ENCODE peak calls at places on chromosomes 5 and 9, in eight cellular contexts. I is body of pancreas, T is adrenal gland, C is spleen, X is HepG2, W is suprapubic skin, N is thyroid gland, E is IMR-90. Y is an unnamed sample.
A peak's percentile ranks its signal among the peaks of the same experiment; 100 is the strongest.

GRCh38 chr9:133122935-133123611 is 2.0 kb upstream of the RALGDS start:
- DNase-seq in N (no peak), C (no peak), E (peak; percentile 45), X (no peak), I (no peak), W (no peak), T (peak; percentile 85), Y (peak; percentile 75)

GRCh38 chr5:123916331-123917121 is 404.5 kb downstream of the CSNK1G3 start:
- DNase-seq in W (no peak), E (peak; percentile 65), C (no peak), T (no peak), X (no peak), N (no peak), I (no peak), Y (no peak)

GRCh38 chr5:71586052-71586940 is 844 bp upstream of the MCCC2 start:
- DNase-seq in W (no peak), X (peak; percentile 98), I (no peak), E (peak; percentile 11), N (no peak), T (peak; percentile 34), C (no peak), Y (no peak)

GRCh38 chr9:20996809-20997208 is 34.6 kb downstream of the HACD4 start:
- DNase-seq in C (no peak), T (no peak), W (no peak), I (no peak), N (no peak), X (no peak), E (no peak), Y (no peak)

GRCh38 chr5:85337400-85337799 is 952.7 kb upstream of the EDIL3 start:
- DNase-seq in W (no peak), I (no peak), N (no peak), X (no peak), E (no peak), T (no peak), C (no peak), Y (no peak)

GRCh38 chr9:34684145-34684544 is 6.9 kb downstream of the CCL19 start:
- DNase-seq in T (no peak), W (no peak), C (no peak), I (no peak), N (no peak), X (no peak), E (no peak), Y (no peak)

GRCh38 chr9:127032256-127032655 is 90.2 kb downstream of the ANGPTL2 start:
- DNase-seq in W (no peak), I (no peak), X (no peak), C (no peak), N (no peak), E (no peak), T (no peak), Y (no peak)

GRCh38 chr9:19102181-19102630 is 498 bp downstream of the HAUS6 start:
- DNase-seq in C (peak; percentile 92), I (peak; percentile 12), X (peak; percentile 62), E (peak; percentile 16), W (no peak), N (no peak), T (peak; percentile 52), Y (peak; percentile 72)

GRCh38 chr5:174720612-174721521 is 3.5 kb upstream of the MSX2 start:
- DNase-seq in I (no peak), T (no peak), W (no peak), N (peak; percentile 2), X (peak; percentile 2), C (no peak), E (no peak), Y (peak; percentile 34)

GRCh38 chr9:32725066-32725860 is 58.1 kb upstream of the TMEM215 start:
- DNase-seq in W (no peak), E (no peak), C (no peak), X (no peak), T (no peak), I (no peak), N (no peak), Y (no peak)

GRCh38 chr9:124805186-124805585 is 28.3 kb downstream of the OLFML2A start:
- DNase-seq in C (no peak), W (no peak), N (no peak), T (no peak), X (no peak), E (peak; percentile 29), I (no peak), Y (no peak)

GRCh38 chr5:159908201-159908940 is 7.9 kb upstream of the ADRA1B start:
- DNase-seq in W (no peak), I (no peak), T (no peak), X (no peak), N (peak; percentile 14), E (no peak), C (no peak), Y (no peak)

GRCh38 chr5:152987156-152987555 is 503.3 kb upstream of the GRIA1 start:
- DNase-seq in X (no peak), E (no peak), C (no peak), N (no peak), W (no peak), I (peak; percentile 30), T (no peak), Y (no peak)

GRCh38 chr5:168313596-168314204 is 22.3 kb downstream of the WWC1 start:
- DNase-seq in W (no peak), C (peak; percentile 28), I (no peak), T (no peak), E (no peak), X (no peak), N (no peak), Y (no peak)
- H3K4me3 ChIP-seq in W (no peak overlapping the region), C (no peak overlapping the region), I (no peak overlapping the region), T (no peak overlapping the region), E (no peak overlapping the region), X (no peak overlapping the region), N (no peak overlapping the region), Y (no peak overlapping the region)

DNA sequence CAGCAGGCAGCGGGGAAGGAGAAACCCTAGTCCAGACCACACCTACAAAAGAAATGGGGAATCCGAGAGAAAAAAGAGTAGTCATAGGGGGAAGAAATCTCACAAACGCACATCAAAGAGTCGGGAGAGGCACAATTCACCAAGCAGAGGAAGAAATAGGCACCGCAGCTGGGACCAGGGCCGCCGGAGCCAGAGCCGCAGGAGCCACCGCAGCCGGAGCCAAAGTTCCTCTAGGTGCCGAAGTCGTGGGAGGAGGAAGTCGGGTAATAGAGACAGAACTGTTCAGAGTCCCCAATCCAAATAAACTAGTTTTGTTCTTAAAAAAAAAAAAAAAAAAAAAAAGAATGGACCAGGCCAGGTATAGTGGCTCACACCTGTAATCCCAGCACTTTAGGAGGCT is 29.3 kb downstream of the REEP5 start:
- DNase-seq in T (no peak), X (no peak), N (no peak), C (no peak), I (no peak), E (no peak), W (no peak), Y (no peak)
- TF ChIP-seq POLR2A in T (no peak), X (no peak), N (no peak), C (no peak), I (no peak), E (no peak), W (no peak), Y (no peak)

GRCh38 chr5:180823938-180824629 is 21.5 kb upstream of the MGAT1 start:
- DNase-seq in W (no peak), I (no peak), T (no peak), C (no peak), X (no peak), E (no peak), N (no peak), Y (no peak)

GRCh38 chr5:180820788-180821321 is 18.2 kb upstream of the MGAT1 start:
- DNase-seq in C (no peak), T (peak; percentile 30), N (no peak), I (peak; percentile 78), W (peak; percentile 16), X (no peak), E (peak; percentile 22), Y (no peak)

GRCh38 chr5:180823346-180823745 is 20.7 kb upstream of the MGAT1 start:
- DNase-seq in C (no peak), N (peak; percentile 87), E (no peak), I (no peak), X (no peak), W (peak; percentile 57), T (peak; percentile 19), Y (no peak)

GRCh38 chr5:180818942-180819341 is 16.3 kb upstream of the MGAT1 start:
- DNase-seq in N (no peak), I (no peak), T (peak; percentile 16), E (no peak), C (no peak), X (no peak), W (no peak), Y (no peak)

DNA sequence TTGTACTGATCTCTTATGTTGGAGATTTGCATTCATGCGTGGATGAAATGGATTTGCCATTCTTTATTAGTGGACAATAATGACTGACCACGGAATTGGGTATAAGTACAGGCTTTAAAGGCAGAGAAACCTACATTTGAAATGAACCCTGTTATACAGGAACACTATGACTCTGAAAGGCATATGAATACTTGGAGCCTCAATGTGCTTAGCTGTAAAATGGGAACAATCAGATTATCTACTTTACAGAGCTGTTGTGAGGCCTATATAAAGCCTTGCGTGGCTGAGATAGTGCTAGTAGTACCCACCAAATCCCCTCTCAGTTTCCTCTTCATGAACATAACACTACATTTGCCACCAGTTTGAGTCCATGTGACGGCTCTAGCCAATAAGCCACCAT is 18.9 kb upstream of the MGAT1 start:
- DNase-seq in W (no peak), C (no peak), E (no peak), N (no peak), X (no peak), I (no peak), T (no peak), Y (no peak)
- H3K4me3 ChIP-seq in W (no peak overlapping the region), C (no peak overlapping the region), E (no peak overlapping the region), N (no peak overlapping the region), X (no peak overlapping the region), I (no peak overlapping the region), T (no peak overlapping the region), Y (no peak overlapping the region)

GRCh38 chr9:135961811-135962695 is 880 bp upstream of the UBAC1 start:
- DNase-seq in X (no peak), W (no peak), C (no peak), T (no peak), E (no peak), N (no peak), I (no peak), Y (no peak)

GRCh38 chr9:135961277-135961705 is at the start of gene UBAC1:
- DNase-seq in T (peak; percentile 96), N (peak; percentile 95), C (peak; percentile 99), E (peak; percentile 94), W (peak; percentile 95), I (peak; percentile 95), X (peak; percentile 87), Y (peak; percentile 98)

GRCh38 chr9:135958485-135958884 is 2.7 kb downstream of the UBAC1 start:
- DNase-seq in N (no peak), T (no peak), I (peak; percentile 51), X (no peak), C (no peak), E (no peak), W (no peak), Y (no peak)

GRCh38 chr9:135960328-135961276 is 571 bp downstream of the UBAC1 start:
- DNase-seq in T (peak; percentile 49), N (peak; percentile 27), E (no peak), X (no peak), I (peak; percentile 32), W (no peak), C (no peak), Y (no peak)

GRCh38 chr9:135959814-135960213 is 1.4 kb downstream of the UBAC1 start:
- DNase-seq in X (no peak), T (no peak), W (no peak), C (no peak), I (no peak), E (no peak), N (no peak), Y (no peak)
- TF ChIP-seq POLR2A in X (no peak), T (no peak), W (no peak), C (no peak), I (no peak), E (no peak), N (no peak), Y (no peak)

Y was measured in sigmoid colon.